ENCODE peak calls at places on chromosomes 5 and 9, in four cellular contexts. Q is T-helper 1 cell; H is activated CD4-positive, alpha-beta T cell treated with anti-CD3 and anti-CD28 coated beads, Interleukin-2, amount 50 U/mL, for 1 hour; U is right atrium auricular region. G is an unnamed sample.

GRCh38 chr5:115842089-115842881 is 550 bp downstream of the AP3S1 start:
- DNase-seq in Q (peak; percentile 17), H (peak; percentile 16), U (no peak), G (no peak)

GRCh38 chr5:95822408-95823240 is at the start of gene GLRX:
- DNase-seq in Q (peak; percentile 37), H (peak; percentile 44), U (peak; percentile 93), G (peak; percentile 53)

GRCh38 chr9:20662156-20662555 is 21.9 kb upstream of the FOCAD start:
- DNase-seq in Q (no peak), H (no peak), U (no peak), G (no peak)

GRCh38 chr5:2999926-3000325 is 248.4 kb upstream of the IRX2 start:
- DNase-seq in Q (no peak), H (no peak), U (peak; percentile 52), G (no peak)

GRCh38 chr5:102975457-102976182 is 144.3 kb downstream of the GIN1 start:
- DNase-seq in Q (no peak), H (no peak), U (no peak), G (no peak)

GRCh38 chr5:78569441-78569840 is 79.1 kb downstream of the LHFPL2 start:
- DNase-seq in Q (no peak), H (no peak), U (peak; percentile 78), G (no peak)

GRCh38 chr5:137304227-137304874 is 194.8 kb downstream of the SPOCK1 start:
- DNase-seq in Q (no peak), H (no peak), U (peak; percentile 56), G (no peak)

GRCh38 chr9:110744753-110745522 is 76.3 kb downstream of the MUSK start:
- DNase-seq in Q (no peak), H (no peak), U (peak; percentile 69), G (no peak)

GRCh38 chr9:128550770-128551651 is 1.4 kb upstream of the SPTAN1 start:
- DNase-seq in Q (no peak), H (no peak), U (peak; percentile 64), G (no peak)

GRCh38 chr9:129697956-129698757 is 32.7 kb downstream of the PRRX2 start:
- DNase-seq in Q (no peak), H (no peak), U (peak; percentile 96), G (no peak)

GRCh38 chr9:109910616-109911568 is 130.9 kb downstream of the PALM2AKAP2 start:
- DNase-seq in Q (no peak), H (no peak), U (no peak), G (no peak)

GRCh38 chr5:82351754-82352145 is 73.6 kb upstream of the RPS23 start:
- DNase-seq in Q (no peak), H (no peak), U (no peak), G (no peak)

GRCh38 chr5:134072471-134073220 is 41.8 kb upstream of the TCF7 start:
- DNase-seq in Q (no peak), H (no peak), U (no peak), G (no peak)

GRCh38 chr5:80481019-80481893 is 6.6 kb upstream of the FAM151B start:
- DNase-seq in Q (no peak), H (peak; percentile 12), U (no peak), G (no peak)

GRCh38 chr9:69549310-69550202 is 122.6 kb downstream of the APBA1 start:
- DNase-seq in Q (no peak), H (no peak), U (no peak), G (no peak)

GRCh38 chr9:19641046-19641445 is 147.8 kb downstream of the SLC24A2 start:
- DNase-seq in Q (no peak), H (no peak), U (no peak), G (no peak)

GRCh38 chr5:77308154-77308960 is 97.9 kb downstream of the PDE8B start:
- DNase-seq in Q (no peak), H (no peak), U (no peak), G (no peak)

GRCh38 chr5:173910215-173910614 is 22.1 kb downstream of the CPEB4 start:
- DNase-seq in Q (no peak), H (no peak), U (no peak), G (no peak)

GRCh38 chr5:135308752-135309151 is 90.3 kb downstream of the MACROH2A1 start:
- DNase-seq in Q (no peak), H (no peak), U (no peak), G (no peak)

GRCh38 chr5:172528440-172528839 is 74.1 kb upstream of the SH3PXD2B start:
- DNase-seq in Q (no peak), H (no peak), U (no peak), G (no peak)

GRCh38 chr5:176675676-176676360 is 28.5 kb downstream of the TSPAN17 start:
- DNase-seq in Q (no peak), H (no peak), U (no peak), G (no peak)

GRCh38 chr9:126127591-126127990 is 199.0 kb upstream of the MVB12B start:
- DNase-seq in Q (no peak), H (no peak), U (peak; percentile 38), G (no peak)

GRCh38 chr9:70639853-70640814 is 225.7 kb upstream of the KLF9 start:
- DNase-seq in Q (no peak), H (no peak), U (no peak), G (no peak)

GRCh38 chr9:120916573-120916972 is 10.0 kb downstream of the TRAF1 start:
- DNase-seq in Q (no peak), H (no peak), U (peak; percentile 87), G (no peak)

GRCh38 chr9:121822093-121823085 is 171.0 kb downstream of the DAB2IP start:
- DNase-seq in Q (no peak), H (no peak), U (peak; percentile 21), G (no peak)

G was measured in effector CD4-positive, alpha-beta T cell.